ENCODE peak calls at places on chromosomes 13 and 19, in five cellular contexts. One of them, this sample, is unnamed.

GRCh38 chr13:96104516-96104915 is 14.6 kb downstream of the HS6ST3 start:
- DNase-seq in NCI-H69: no peak
- DNase-seq in GDM1: no peak
- DNase-seq in caudate nucleus: no peak
- DNase-seq in Panc1: no peak
- DNase-seq in this sample: no peak

GRCh38 chr13:95707442-95708389 is 30.8 kb downstream of the DNAJC3 start:
- DNase-seq in caudate nucleus: no peak
- DNase-seq in Panc1: no peak
- DNase-seq in GDM1: no peak
- DNase-seq in NCI-H69: no peak
- DNase-seq in this sample: no peak

GRCh38 chr19:45885556-45886426 is at the start of gene IRF2BP1:
- DNase-seq in NCI-H69: peak
- DNase-seq in Panc1: no peak
- DNase-seq in GDM1: peak
- DNase-seq in caudate nucleus: peak
- DNase-seq in this sample: peak

GRCh38 chr19:49809155-49809986 is 3.7 kb downstream of the FUZ start:
- DNase-seq in NCI-H69: peak
- DNase-seq in Panc1: no peak
- DNase-seq in GDM1: no peak
- DNase-seq in caudate nucleus: peak
- DNase-seq in this sample: peak

GRCh38 chr19:8575467-8575997 is 1.7 kb downstream of the MYO1F start:
- DNase-seq in GDM1: no peak
- DNase-seq in caudate nucleus: no peak
- DNase-seq in Panc1: no peak
- DNase-seq in NCI-H69: no peak
- DNase-seq in this sample: no peak

GRCh38 chr19:35177377-35178274 is 23.1 kb downstream of the FXYD5 start:
- DNase-seq in GDM1: no peak
- DNase-seq in caudate nucleus: no peak
- DNase-seq in NCI-H69: no peak
- DNase-seq in Panc1: no peak
- DNase-seq in this sample: no peak

GRCh38 chr19:2461751-2462634 is 5.2 kb upstream of the LMNB2 start:
- DNase-seq in NCI-H69: peak
- DNase-seq in caudate nucleus: no peak
- DNase-seq in GDM1: no peak
- DNase-seq in Panc1: no peak
- DNase-seq in this sample: peak

GRCh38 chr13:43879323-43880181 is at the start of the genes CCDC122 and LACC1:
- DNase-seq in Panc1: no peak
- DNase-seq in caudate nucleus: peak
- DNase-seq in NCI-H69: peak
- DNase-seq in GDM1: peak
- DNase-seq in this sample: peak

GRCh38 chr19:9309974-9310446 is 372 bp upstream of the ZNF699 start:
- DNase-seq in Panc1: peak
- DNase-seq in caudate nucleus: peak
- DNase-seq in GDM1: peak
- DNase-seq in NCI-H69: peak
- DNase-seq in this sample: peak

GRCh38 chr19:46015961-46016425 is 6.9 kb downstream of the PGLYRP1 start:
- DNase-seq in NCI-H69: peak
- DNase-seq in caudate nucleus: no peak
- DNase-seq in GDM1: no peak
- DNase-seq in Panc1: no peak
- DNase-seq in this sample: no peak

GRCh38 chr13:109816979-109817275 is 30.5 kb upstream of the IRS2 start:
- DNase-seq in caudate nucleus: no peak
- DNase-seq in Panc1: no peak
- DNase-seq in NCI-H69: no peak
- DNase-seq in GDM1: no peak
- DNase-seq in this sample: no peak

GRCh38 chr19:16381756-16382401 is 57.3 kb downstream of the KLF2 start:
- DNase-seq in GDM1: no peak
- DNase-seq in NCI-H69: no peak
- DNase-seq in Panc1: no peak
- DNase-seq in caudate nucleus: peak
- DNase-seq in this sample: peak

GRCh38 chr13:73440296-73440895 is 381.6 kb downstream of the KLF5 start:
- DNase-seq in GDM1: no peak
- DNase-seq in NCI-H69: peak
- DNase-seq in caudate nucleus: no peak
- DNase-seq in Panc1: no peak
- DNase-seq in this sample: no peak

GRCh38 chr13:99958402-99959126 is 13.0 kb downstream of the ZIC5 start:
- DNase-seq in caudate nucleus: no peak
- DNase-seq in Panc1: no peak
- DNase-seq in NCI-H69: peak
- DNase-seq in GDM1: no peak
- DNase-seq in this sample: no peak

GRCh38 chr13:85864963-85865530 is 65.8 kb upstream of the SLITRK6 start:
- DNase-seq in NCI-H69: peak
- DNase-seq in GDM1: no peak
- DNase-seq in Panc1: no peak
- DNase-seq in caudate nucleus: no peak
- DNase-seq in this sample: no peak

GRCh38 chr13:111610879-111611278 is 290.4 kb downstream of the TEX29 start:
- DNase-seq in GDM1: no peak
- DNase-seq in NCI-H69: no peak
- DNase-seq in caudate nucleus: no peak
- DNase-seq in Panc1: no peak
- DNase-seq in this sample: no peak

GRCh38 chr13:47672982-47673670 is 327.9 kb downstream of the SUCLA2 start:
- DNase-seq in NCI-H69: no peak
- DNase-seq in caudate nucleus: no peak
- DNase-seq in GDM1: no peak
- DNase-seq in Panc1: no peak
- DNase-seq in this sample: no peak

GRCh38 chr19:54724644-54725043 is 402 bp downstream of the KIR3DL3 start:
- DNase-seq in NCI-H69: no peak
- DNase-seq in caudate nucleus: no peak
- DNase-seq in Panc1: no peak
- DNase-seq in GDM1: no peak
- DNase-seq in this sample: no peak

This sample was measured in posterior cingulate gyrus.